ENCODE peak calls at places on chromosomes 6 and 20, in five cellular contexts. One of them, this sample, is unnamed. For H3K4me1, the result is how much of the 10 kb centered on the place peaks cover.

GRCh38 chr6:162363757-162364156 is 363.8 kb downstream of the PRKN start:
- DNase-seq in hepatocyte: peak
- DNase-seq in uterus: no peak
- DNase-seq in psoas muscle: no peak
- DNase-seq in tibial nerve: no peak
- DNase-seq in this sample: no peak

GRCh38 chr20:39429716-39430115 is 467.6 kb downstream of the DHX35 start:
- DNase-seq in hepatocyte: peak
- DNase-seq in uterus: no peak
- DNase-seq in psoas muscle: no peak
- DNase-seq in tibial nerve: no peak
- DNase-seq in this sample: no peak

GRCh38 chr20:48795732-48796131 is 32.1 kb downstream of the PREX1 start:
- DNase-seq in hepatocyte: no peak
- DNase-seq in uterus: no peak
- DNase-seq in psoas muscle: no peak
- DNase-seq in tibial nerve: no peak
- DNase-seq in this sample: no peak

GRCh38 chr6:145960918-145961604 is 3.1 kb downstream of the SHPRH start:
- DNase-seq in hepatocyte: no peak
- DNase-seq in uterus: no peak
- DNase-seq in psoas muscle: no peak
- DNase-seq in tibial nerve: no peak
- DNase-seq in this sample: no peak

GRCh38 chr6:79841577-79842381 is 105.6 kb downstream of the ELOVL4 start:
- DNase-seq in hepatocyte: no peak
- DNase-seq in uterus: no peak
- DNase-seq in psoas muscle: no peak
- DNase-seq in tibial nerve: no peak
- DNase-seq in this sample: no peak

GRCh38 chr6:111565316-111566221 is 40.1 kb downstream of the TRAF3IP2 start:
- DNase-seq in hepatocyte: peak
- DNase-seq in uterus: peak
- DNase-seq in psoas muscle: no peak
- DNase-seq in tibial nerve: no peak
- DNase-seq in this sample: no peak

GRCh38 chr6:145008715-145009114 is 723.6 kb downstream of the UTRN start:
- DNase-seq in hepatocyte: no peak
- DNase-seq in uterus: no peak
- DNase-seq in psoas muscle: no peak
- DNase-seq in tibial nerve: no peak
- DNase-seq in this sample: no peak

GRCh38 chr6:4351857-4352669 is 216.7 kb upstream of the ECI2 start:
- DNase-seq in hepatocyte: peak
- DNase-seq in uterus: peak
- DNase-seq in psoas muscle: peak
- DNase-seq in tibial nerve: peak
- DNase-seq in this sample: peak

GRCh38 chr20:30484749-30485070 is 772.8 kb upstream of the DEFB115 start:
- DNase-seq in hepatocyte: no peak
- DNase-seq in uterus: no peak
- DNase-seq in psoas muscle: no peak
- DNase-seq in tibial nerve: no peak
- DNase-seq in this sample: no peak

GRCh38 chr6:134115715-134116074 is 63.3 kb upstream of the SLC2A12 start:
- DNase-seq in hepatocyte: no peak
- DNase-seq in uterus: no peak
- DNase-seq in psoas muscle: no peak
- DNase-seq in tibial nerve: no peak
- DNase-seq in this sample: no peak

GRCh38 chr6:130969807-130970491 is 93.1 kb downstream of the EPB41L2 start:
- DNase-seq in hepatocyte: no peak
- DNase-seq in uterus: peak
- DNase-seq in psoas muscle: peak
- DNase-seq in tibial nerve: no peak
- DNase-seq in this sample: peak

GRCh38 chr6:41284726-41285125 is 1.8 kb downstream of the TREM1 start:
- DNase-seq in hepatocyte: peak
- DNase-seq in uterus: no peak
- DNase-seq in psoas muscle: no peak
- DNase-seq in tibial nerve: no peak
- DNase-seq in this sample: no peak

GRCh38 chr6:46901747-46902362 is 19.9 kb downstream of the ADGRF5 start:
- DNase-seq in hepatocyte: no peak
- DNase-seq in uterus: no peak
- DNase-seq in psoas muscle: no peak
- DNase-seq in tibial nerve: no peak
- DNase-seq in this sample: no peak

GRCh38 chr6:106069478-106069877 is 16.7 kb upstream of the PRDM1 start:
- DNase-seq in hepatocyte: peak
- DNase-seq in uterus: no peak
- DNase-seq in psoas muscle: no peak
- DNase-seq in tibial nerve: no peak
- DNase-seq in this sample: no peak

GRCh38 chr6:53313784-53314382 is 34.9 kb downstream of the ELOVL5 start:
- DNase-seq in hepatocyte: no peak
- DNase-seq in uterus: no peak
- DNase-seq in psoas muscle: no peak
- DNase-seq in tibial nerve: no peak
- DNase-seq in this sample: no peak
- H3K4me1 ChIP-seq in hepatocyte: under half
- H3K4me1 ChIP-seq in uterus: under half
- H3K4me1 ChIP-seq in psoas muscle: under half
- H3K4me1 ChIP-seq in tibial nerve: under half
- H3K4me1 ChIP-seq in this sample: under half

GRCh38 chr6:136792945-136793289 is 640 bp upstream of the MAP3K5 start:
- DNase-seq in hepatocyte: peak
- DNase-seq in uterus: peak
- DNase-seq in psoas muscle: peak
- DNase-seq in tibial nerve: peak
- DNase-seq in this sample: peak
- TF ChIP-seq CTCF in hepatocyte: peak
- TF ChIP-seq CTCF in uterus: peak
- TF ChIP-seq CTCF in psoas muscle: peak
- TF ChIP-seq CTCF in tibial nerve: peak
- TF ChIP-seq CTCF in this sample: peak

GRCh38 chr20:47432251-47433210 is 69.2 kb upstream of the NCOA3 start:
- DNase-seq in hepatocyte: no peak
- DNase-seq in uterus: no peak
- DNase-seq in psoas muscle: no peak
- DNase-seq in tibial nerve: no peak
- DNase-seq in this sample: peak
- H3K4me1 ChIP-seq in hepatocyte: under half
- H3K4me1 ChIP-seq in uterus: under half
- H3K4me1 ChIP-seq in psoas muscle: under half
- H3K4me1 ChIP-seq in tibial nerve: under half
- H3K4me1 ChIP-seq in this sample: under half

DNA sequence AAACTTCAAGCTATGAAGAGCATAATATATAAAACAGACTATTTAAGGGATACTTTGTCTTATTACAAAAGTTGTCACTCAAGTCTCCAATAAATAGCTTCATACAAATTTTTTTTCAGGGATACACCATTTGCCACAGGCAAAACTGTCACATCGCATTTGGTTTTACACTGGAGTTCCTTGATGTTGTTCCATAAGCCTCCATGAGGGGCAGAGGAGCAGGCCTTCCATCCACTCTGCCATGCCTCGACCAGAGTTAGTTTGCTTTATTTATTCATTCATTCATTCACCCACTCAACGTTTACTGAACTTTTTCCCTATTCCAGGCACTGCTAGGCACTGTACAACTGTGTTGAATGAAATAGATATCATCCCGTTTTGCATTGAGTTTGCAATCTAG is 246.6 kb downstream of the PHF3 start:
- DNase-seq in hepatocyte: no peak
- DNase-seq in uterus: no peak
- DNase-seq in psoas muscle: no peak
- DNase-seq in tibial nerve: no peak
- DNase-seq in this sample: no peak
- TF ChIP-seq CTCF in hepatocyte: peak
- TF ChIP-seq CTCF in uterus: no peak
- TF ChIP-seq CTCF in psoas muscle: peak
- TF ChIP-seq CTCF in tibial nerve: no peak
- TF ChIP-seq CTCF in this sample: no peak

DNA sequence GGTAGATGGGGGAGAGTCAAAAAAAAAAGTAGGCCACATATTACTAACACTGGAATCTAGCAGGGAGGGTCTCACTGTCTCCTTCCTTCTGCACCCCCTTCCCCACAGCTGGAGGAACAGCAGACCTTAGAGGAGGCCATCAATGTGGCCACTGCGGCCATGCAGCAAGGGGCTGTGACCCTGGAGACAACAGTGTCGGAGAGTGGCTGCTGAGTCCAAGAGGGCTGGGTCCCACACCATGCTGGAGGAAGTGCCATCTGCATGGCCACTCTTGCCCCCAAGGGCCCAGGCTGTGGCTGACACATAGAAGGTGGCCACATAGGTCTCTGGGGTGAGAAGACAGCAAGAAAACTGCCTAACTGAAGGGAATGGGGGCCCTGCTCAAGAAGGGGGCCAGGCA is 2.6 kb upstream of the DEF6 start:
- DNase-seq in hepatocyte: no peak
- DNase-seq in uterus: no peak
- DNase-seq in psoas muscle: no peak
- DNase-seq in tibial nerve: no peak
- DNase-seq in this sample: no peak
- H3K4me1 ChIP-seq in hepatocyte: under half
- H3K4me1 ChIP-seq in uterus: under half
- H3K4me1 ChIP-seq in psoas muscle: under half
- H3K4me1 ChIP-seq in tibial nerve: under half
- H3K4me1 ChIP-seq in this sample: under half

GRCh38 chr20:61861858-61862257 is 203.8 kb downstream of the TAF4 start:
- DNase-seq in hepatocyte: no peak
- DNase-seq in uterus: no peak
- DNase-seq in psoas muscle: no peak
- DNase-seq in tibial nerve: no peak
- DNase-seq in this sample: no peak

GRCh38 chr20:61864481-61864880 is 201.2 kb downstream of the TAF4 start:
- DNase-seq in hepatocyte: no peak
- DNase-seq in uterus: no peak
- DNase-seq in psoas muscle: no peak
- DNase-seq in tibial nerve: no peak
- DNase-seq in this sample: no peak

GRCh38 chr20:61860588-61860987 is 205.1 kb downstream of the TAF4 start:
- DNase-seq in hepatocyte: no peak
- DNase-seq in uterus: no peak
- DNase-seq in psoas muscle: no peak
- DNase-seq in tibial nerve: no peak
- DNase-seq in this sample: no peak

GRCh38 chr20:61859712-61860111 is 206.0 kb downstream of the TAF4 start:
- DNase-seq in hepatocyte: no peak
- DNase-seq in uterus: no peak
- DNase-seq in psoas muscle: no peak
- DNase-seq in tibial nerve: no peak
- DNase-seq in this sample: no peak

DNA sequence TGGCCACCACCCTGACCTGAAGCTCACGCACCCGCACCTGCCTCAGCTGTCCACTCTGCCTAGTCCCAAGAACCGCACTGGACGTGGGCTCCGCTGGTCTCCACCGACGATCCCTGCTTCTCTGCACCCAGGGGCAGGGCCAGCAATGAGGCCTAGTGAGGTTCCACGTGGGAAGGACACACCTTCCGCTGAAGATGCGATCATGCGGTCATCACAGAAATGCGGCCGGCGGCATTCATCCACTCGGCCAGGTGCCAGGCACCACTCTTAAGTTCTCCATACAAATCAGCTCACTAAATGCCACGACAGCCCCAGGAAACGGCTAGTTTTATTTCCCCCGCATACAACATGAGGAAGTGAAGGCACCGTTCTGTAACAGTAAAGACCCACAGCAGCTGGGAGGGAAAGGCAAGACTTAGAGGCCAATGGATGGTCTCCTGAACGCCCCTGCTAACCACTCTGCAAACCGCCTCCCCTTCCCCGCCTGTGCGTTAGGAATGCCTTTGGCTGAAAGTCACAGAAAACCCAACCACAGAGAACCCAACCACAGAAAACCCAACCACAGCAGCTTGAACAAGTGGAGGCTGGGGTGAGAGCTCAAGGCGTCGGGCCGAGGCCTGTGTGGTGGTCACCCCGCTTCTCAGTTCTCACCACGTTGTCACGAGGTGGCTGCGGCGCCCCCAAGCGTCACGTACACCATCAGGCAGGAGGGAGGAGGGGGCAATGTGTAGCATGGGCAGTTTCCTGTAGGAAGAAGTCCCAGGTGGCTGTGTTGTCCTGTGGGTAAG is 204.4 kb downstream of the TAF4 start:
- DNase-seq in hepatocyte: no peak
- DNase-seq in uterus: no peak
- DNase-seq in psoas muscle: no peak
- DNase-seq in tibial nerve: no peak
- DNase-seq in this sample: no peak
- TF ChIP-seq CTCF in hepatocyte: no peak
- TF ChIP-seq CTCF in uterus: no peak
- TF ChIP-seq CTCF in psoas muscle: no peak
- TF ChIP-seq CTCF in tibial nerve: no peak
- TF ChIP-seq CTCF in this sample: no peak

This sample was measured in right atrium auricular region.